ENCODE peak calls at places on chromosomes 7 and 10, in eight cellular contexts. G, U, S, F, R, N, O and A are unnamed samples.

GRCh38 chr10:16909271-16909767 is 92.1 kb upstream of the RSU1 start:
- DNase-seq in G (no peak), U (peak), S (no peak), F (no peak), R (no peak), N (no peak), O (no peak), A (no peak)

GRCh38 chr7:143896667-143897066 is 5.3 kb downstream of the TCAF1 start:
- DNase-seq in G (no peak), U (no peak), S (no peak), F (no peak), R (no peak), N (no peak), O (no peak), A (no peak)

GRCh38 chr7:299628-300027 is 9.7 kb downstream of the FOXL3 start:
- DNase-seq in G (no peak), U (no peak), S (no peak), F (no peak), R (no peak), N (no peak), O (no peak), A (no peak)

GRCh38 chr10:116973371-116973905 is 31.5 kb downstream of the SHTN1 start:
- DNase-seq in G (no peak), U (no peak), S (no peak), F (no peak), R (no peak), N (no peak), O (no peak), A (no peak)

GRCh38 chr7:5607958-5608656 is 173.4 kb downstream of the RNF216 start:
- DNase-seq in G (no peak), U (no peak), S (no peak), F (no peak), R (no peak), N (no peak), O (no peak), A (no peak)

GRCh38 chr10:100828744-100829102 is 83.3 kb downstream of the PAX2 start:
- DNase-seq in G (no peak), U (no peak), S (peak), F (peak), R (no peak), N (peak), O (peak), A (no peak)

GRCh38 chr10:129850790-129851189 is 113.3 kb downstream of the EBF3 start:
- DNase-seq in G (no peak), U (no peak), S (no peak), F (no peak), R (no peak), N (no peak), O (no peak), A (no peak)

GRCh38 chr10:97012470-97012869 is 173.3 kb downstream of the SLIT1 start:
- DNase-seq in G (no peak), U (no peak), S (no peak), F (no peak), R (no peak), N (no peak), O (no peak), A (no peak)

GRCh38 chr7:105118612-105119600 is 104.9 kb downstream of the KMT2E start:
- DNase-seq in G (no peak), U (no peak), S (no peak), F (no peak), R (no peak), N (no peak), O (no peak), A (no peak)

GRCh38 chr7:101598422-101598957 is 30.6 kb downstream of the MYL10 start:
- DNase-seq in G (peak), U (no peak), S (peak), F (no peak), R (no peak), N (no peak), O (no peak), A (no peak)

GRCh38 chr10:103791858-103792257 is 63.5 kb downstream of the SH3PXD2A start:
- DNase-seq in G (no peak), U (no peak), S (no peak), F (no peak), R (no peak), N (no peak), O (no peak), A (no peak)

GRCh38 chr7:151793531-151793935 is 83.4 kb downstream of the PRKAG2 start:
- DNase-seq in G (no peak), U (no peak), S (peak), F (no peak), R (no peak), N (no peak), O (no peak), A (peak)

GRCh38 chr7:114986805-114987204 is 64.9 kb downstream of the MDFIC start:
- DNase-seq in G (no peak), U (peak), S (no peak), F (no peak), R (no peak), N (no peak), O (no peak), A (no peak)

GRCh38 chr10:34102917-34103506 is 712.1 kb downstream of the PARD3 start:
- DNase-seq in G (no peak), U (no peak), S (no peak), F (no peak), R (no peak), N (peak), O (no peak), A (no peak)

GRCh38 chr10:16809074-16809718 is 8.0 kb downstream of the RSU1 start:
- DNase-seq in G (peak), U (peak), S (no peak), F (no peak), R (peak), N (peak), O (peak), A (no peak)

GRCh38 chr10:122468923-122469781 is 7.8 kb downstream of the HTRA1 start:
- DNase-seq in G (no peak), U (peak), S (no peak), F (peak), R (no peak), N (peak), O (no peak), A (no peak)

GRCh38 chr10:79239275-79239779 is 107.9 kb upstream of the PPIF start:
- DNase-seq in G (peak), U (peak), S (no peak), F (no peak), R (peak), N (no peak), O (peak), A (no peak)

GRCh38 chr10:127947206-127947605 is 40.3 kb downstream of the PTPRE start:
- DNase-seq in G (no peak), U (no peak), S (no peak), F (no peak), R (no peak), N (no peak), O (no peak), A (no peak)

GRCh38 chr10:113842171-113842570 is 11.7 kb downstream of the DCLRE1A start:
- DNase-seq in G (no peak), U (no peak), S (no peak), F (no peak), R (no peak), N (no peak), O (no peak), A (no peak)

GRCh38 chr7:147981072-147981813 is 609.3 kb upstream of the C7orf33 start:
- DNase-seq in G (no peak), U (no peak), S (no peak), F (no peak), R (no peak), N (no peak), O (peak), A (no peak)

GRCh38 chr7:150966002-150966401 is 12.1 kb downstream of the KCNH2 start:
- DNase-seq in G (no peak), U (no peak), S (no peak), F (peak), R (no peak), N (no peak), O (peak), A (no peak)

GRCh38 chr10:29757551-29758297 is 123.0 kb upstream of the SVIL start:
- DNase-seq in G (peak), U (peak), S (peak), F (no peak), R (no peak), N (peak), O (no peak), A (no peak)

GRCh38 chr7:134184767-134185166 is 57.6 kb downstream of the LRGUK start:
- DNase-seq in G (no peak), U (peak), S (no peak), F (no peak), R (no peak), N (no peak), O (no peak), A (no peak)

GRCh38 chr10:26087666-26088065 is 128.9 kb upstream of the GAD2 start:
- DNase-seq in G (no peak), U (no peak), S (no peak), F (no peak), R (no peak), N (no peak), O (no peak), A (no peak)

GRCh38 chr7:38427279-38427955 is 154.0 kb upstream of the TARP start:
- DNase-seq in G (no peak), U (no peak), S (no peak), F (no peak), R (no peak), N (no peak), O (no peak), A (no peak)

GRCh38 chr7:38425509-38425908 is 152.1 kb upstream of the TARP start:
- DNase-seq in G (no peak), U (no peak), S (no peak), F (no peak), R (no peak), N (no peak), O (no peak), A (no peak)

GRCh38 chr7:38429057-38429456 is 155.6 kb upstream of the TARP start:
- DNase-seq in G (no peak), U (no peak), S (no peak), F (no peak), R (no peak), N (no peak), O (no peak), A (no peak)

GRCh38 chr7:38428040-38428439 is 154.6 kb upstream of the TARP start:
- DNase-seq in G (no peak), U (peak), S (no peak), F (no peak), R (no peak), N (no peak), O (no peak), A (no peak)

DNA sequence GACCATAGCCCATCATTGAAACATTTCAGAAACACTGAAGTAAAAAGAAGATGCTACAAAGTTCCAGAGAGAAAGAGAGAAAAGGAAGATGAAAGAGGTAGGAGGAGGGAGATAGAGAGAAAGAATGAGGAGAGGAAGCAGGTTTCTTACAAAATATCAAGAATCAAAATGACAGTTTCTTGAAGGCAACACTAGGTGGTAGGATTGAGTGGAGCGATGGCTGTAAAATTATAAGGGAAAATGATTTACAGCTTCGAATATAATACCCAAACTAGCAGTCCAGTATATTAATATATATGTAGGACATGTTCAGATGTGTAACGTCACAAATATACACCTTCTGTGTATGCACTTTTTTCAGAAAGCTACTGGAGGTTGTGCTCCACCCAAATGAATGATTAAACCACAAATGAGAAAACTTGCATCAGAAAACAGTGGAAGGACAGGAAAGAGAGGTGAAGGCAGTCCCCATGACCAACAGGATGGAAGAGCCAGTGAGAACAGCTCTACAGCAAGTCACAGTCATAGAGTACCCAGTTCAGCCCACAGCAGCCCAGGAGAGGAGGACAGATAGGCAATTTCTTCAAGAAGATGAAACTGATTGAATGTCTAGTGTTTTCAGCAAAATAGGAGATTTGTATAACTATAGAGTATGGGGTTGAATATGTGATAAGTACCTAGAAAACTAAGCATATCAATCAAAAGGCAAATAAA is 151.5 kb upstream of the TARP start:
- DNase-seq in G (no peak), U (no peak), S (no peak), F (no peak), R (no peak), N (no peak), O (no peak), A (no peak)
- TF ChIP-seq CTCF in G (no peak), U (no peak), S (no peak), F (no peak), R (no peak), N (peak), O (peak), A (no peak)

GRCh38 chr7:21260939-21261338 is 166.9 kb upstream of the SP4 start:
- DNase-seq in G (no peak), U (no peak), S (no peak), F (no peak), R (no peak), N (no peak), O (no peak), A (no peak)

GRCh38 chr7:21256310-21256877 is 171.5 kb upstream of the SP4 start:
- DNase-seq in G (peak), U (peak), S (no peak), F (peak), R (no peak), N (peak), O (peak), A (no peak)

GRCh38 chr7:21261627-21262564 is 166.0 kb upstream of the SP4 start:
- DNase-seq in G (peak), U (peak), S (peak), F (peak), R (peak), N (peak), O (peak), A (no peak)
- H3K27ac ChIP-seq in G (no peak), U (no peak), S (no peak), F (no peak), R (no peak), N (no peak), O (no peak), A (no peak)

GRCh38 chr7:135204876-135205275 is 6.5 kb downstream of the WDR91 start:
- DNase-seq in G (no peak), U (peak), S (peak), F (no peak), R (no peak), N (no peak), O (no peak), A (no peak)
- TF ChIP-seq CTCF in G (no peak), U (no peak), S (no peak), F (no peak), R (no peak), N (no peak), O (no peak), A (no peak)

DNA sequence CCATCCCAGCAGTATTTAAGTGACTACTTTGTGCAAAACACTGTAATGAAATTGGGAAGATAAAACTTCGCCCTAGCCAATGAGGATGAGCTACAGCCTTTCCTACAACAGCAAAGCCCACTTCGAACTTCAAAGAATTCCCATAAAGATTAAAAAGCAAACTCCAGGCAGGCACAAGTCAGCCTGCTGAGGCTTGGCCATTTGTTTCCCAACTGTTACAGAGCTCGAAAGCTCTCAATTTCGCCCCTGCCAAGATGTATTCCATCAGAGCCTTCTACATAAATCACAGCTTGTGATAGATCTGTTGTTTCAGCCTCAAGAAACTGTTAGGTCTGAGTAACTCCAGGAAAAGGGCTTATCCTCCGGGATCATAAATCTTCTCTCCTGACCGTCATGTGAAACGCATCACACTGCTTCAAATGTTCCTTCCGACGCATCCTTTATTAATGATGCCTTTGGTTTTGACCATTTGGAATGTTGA is 172.0 kb downstream of the ADAM12 start:
- DNase-seq in G (no peak), U (peak), S (no peak), F (no peak), R (no peak), N (no peak), O (no peak), A (no peak)
- H3K27ac ChIP-seq in G (no peak), U (no peak), S (no peak), F (no peak), R (no peak), N (no peak), O (no peak), A (no peak)